ENCODE peak calls at places on chromosomes 16 and 17, in seven cellular contexts. O is AG04449; M is HFFc6; U is stimulated activated CD8-positive, alpha-beta memory T cell treated with anti-CD3 and anti-CD28 coated beads, Interleukin-15, amount 100 ng/mL, for 24 hours; N is RCC 7860; G is fibroblast of pulmonary artery; L is NCI-H1105. B is an unnamed sample.

GRCh38 chr16:54342001-54342776 is 55.6 kb upstream of the IRX3 start:
- DNase-seq in G (peak; percentile 30), U (no peak), N (no peak), O (no peak), M (no peak), L (no peak), B (no peak)

GRCh38 chr17:81903896-81904599 is 2.0 kb downstream of the NPB start:
- DNase-seq in N (no peak), L (no peak), G (no peak), O (no peak), U (no peak), M (no peak), B (no peak)

GRCh38 chr16:27625050-27625697 is 75.2 kb downstream of the KATNIP start:
- DNase-seq in G (peak; percentile 87), U (no peak), L (no peak), M (no peak), O (no peak), N (no peak), B (no peak)

GRCh38 chr16:53433930-53434435 is 288 bp upstream of the RBL2 start:
- DNase-seq in N (no peak), G (peak; percentile 83), U (peak; percentile 61), L (peak; percentile 77), O (no peak), M (no peak), B (no peak)

GRCh38 chr16:2427526-2427925 is 1.7 kb upstream of the CCNF start:
- DNase-seq in N (no peak), L (no peak), O (no peak), U (no peak), G (no peak), M (no peak), B (no peak)

GRCh38 chr17:20008242-20009051 is 712 bp upstream of the SPECC1 start:
- DNase-seq in G (peak; percentile 3), O (no peak), L (peak; percentile 38), M (no peak), U (no peak), N (no peak), B (no peak)

GRCh38 chr17:5783851-5784250 is 199.5 kb upstream of the NLRP1 start:
- DNase-seq in U (no peak), N (no peak), G (no peak), O (no peak), L (no peak), M (no peak), B (no peak)

GRCh38 chr16:73050115-73051099 is 2.5 kb upstream of the ZFHX3 start:
- DNase-seq in M (no peak), U (no peak), O (no peak), G (no peak), L (no peak), N (no peak), B (no peak)

GRCh38 chr17:48841395-48841831 is 10.6 kb downstream of the CALCOCO2 start:
- DNase-seq in N (no peak), M (peak; percentile 46), G (peak; percentile 87), O (peak; percentile 24), L (no peak), U (no peak), B (no peak)

GRCh38 chr17:2591040-2591640 is 2.3 kb upstream of the PAFAH1B1 start:
- DNase-seq in N (no peak), G (no peak), M (no peak), O (no peak), L (no peak), U (no peak), B (no peak)

GRCh38 chr16:85782476-85782875 is 16.9 kb downstream of the EMC8 start:
- DNase-seq in L (no peak), M (no peak), G (no peak), U (no peak), O (no peak), N (no peak), B (no peak)

GRCh38 chr16:83878838-83879237 is 20.1 kb upstream of the MLYCD start:
- DNase-seq in L (no peak), U (no peak), O (no peak), N (peak; percentile 38), G (peak; percentile 75), M (peak; percentile 38), B (peak; percentile 22)

GRCh38 chr17:53996896-53997295 is 174.2 kb downstream of the KIF2B start:
- DNase-seq in N (no peak), L (no peak), M (no peak), U (no peak), O (no peak), G (no peak), B (no peak)

GRCh38 chr16:70252355-70252988 is 732 bp upstream of the EXOSC6 start:
- DNase-seq in N (no peak), O (no peak), M (no peak), U (no peak), L (no peak), G (peak; percentile 21), B (no peak)

GRCh38 chr17:52762794-52763167 is 604.3 kb upstream of the CA10 start:
- DNase-seq in G (no peak), U (no peak), N (no peak), O (no peak), L (no peak), M (no peak), B (no peak)

GRCh38 chr17:58534901-58535421 is 20.5 kb upstream of the MTMR4 start:
- DNase-seq in G (peak; percentile 55), U (no peak), L (no peak), N (no peak), O (no peak), M (peak; percentile 70), B (no peak)

GRCh38 chr17:78496311-78496710 is 80.9 kb downstream of the DNAH17 start:
- DNase-seq in O (no peak), L (no peak), U (no peak), G (no peak), M (no peak), N (no peak), B (no peak)

GRCh38 chr17:57670769-57671545 is 74.1 kb downstream of the CCDC182 start:
- DNase-seq in U (no peak), M (no peak), G (no peak), O (no peak), L (no peak), N (no peak), B (no peak)

GRCh38 chr16:4976611-4977145 is 18.5 kb downstream of the SEC14L5 start:
- DNase-seq in G (no peak), U (no peak), M (no peak), N (no peak), O (no peak), L (no peak), B (no peak)

GRCh38 chr16:58022601-58023371 is 2.8 kb upstream of the MMP15 start:
- DNase-seq in O (peak; percentile 33), N (no peak), U (no peak), G (peak; percentile 68), L (peak; percentile 72), M (peak; percentile 62), B (peak; percentile 37)

GRCh38 chr17:61393904-61394629 is 5.6 kb upstream of the TBX2 start:
- DNase-seq in M (no peak), U (no peak), G (no peak), O (no peak), N (no peak), L (no peak), B (no peak)

GRCh38 chr16:84617068-84617630 is 729 bp downstream of the COTL1 start:
- DNase-seq in U (no peak), G (no peak), L (no peak), N (no peak), M (no peak), O (no peak), B (no peak)

GRCh38 chr16:17063156-17063555 is 407.6 kb downstream of the XYLT1 start:
- DNase-seq in O (no peak), M (no peak), G (no peak), U (no peak), N (no peak), L (no peak), B (no peak)

GRCh38 chr17:67582632-67583230 is 135.0 kb upstream of the NOL11 start:
- DNase-seq in N (no peak), U (no peak), L (peak; percentile 20), M (no peak), O (no peak), G (peak; percentile 26), B (no peak)

GRCh38 chr17:46053911-46054534 is 55.0 kb downstream of the STH start:
- DNase-seq in U (no peak), M (peak; percentile 65), O (peak; percentile 21), G (no peak), L (no peak), N (no peak), B (no peak)

GRCh38 chr16:49010396-49010795 is 271.2 kb downstream of the CBLN1 start:
- DNase-seq in O (no peak), L (no peak), G (no peak), U (no peak), N (no peak), M (no peak), B (no peak)

GRCh38 chr17:17696075-17696474 is 14.8 kb downstream of the RAI1 start:
- DNase-seq in M (no peak), N (no peak), G (no peak), U (no peak), L (no peak), O (no peak), B (no peak)

GRCh38 chr16:47970291-47970931 is 185.4 kb downstream of the ABCC12 start:
- DNase-seq in U (no peak), G (peak; percentile 62), O (no peak), N (peak; percentile 20), M (peak; percentile 15), L (no peak), B (no peak)

GRCh38 chr17:75069783-75070182 is 18.0 kb upstream of the SLC16A5 start:
- DNase-seq in L (no peak), O (no peak), N (peak; percentile 31), U (no peak), G (no peak), M (peak; percentile 55), B (no peak)

B was measured in NCI-H1694.